ENCODE peak calls at places on chromosomes 11 and 22, in six cellular contexts. T is H1, S is K562, A is SK-N-SH, L is HepG2, K is GM12878. H is an unnamed sample.

GRCh38 chr11:36240746-36241295 is 48.4 kb downstream of the COMMD9 start:
- DNase-seq in T (no peak), S (no peak), A (peak), L (no peak), K (no peak), H (no peak)

GRCh38 chr11:113286001-113286400 is 28.4 kb upstream of the TTC12 start:
- DNase-seq in T (no peak), S (no peak), A (no peak), L (no peak), K (no peak), H (no peak)

GRCh38 chr22:37412445-37413250 is 14.6 kb downstream of the ELFN2 start:
- DNase-seq in T (no peak), S (no peak), A (no peak), L (no peak), K (no peak), H (no peak)

GRCh38 chr11:18172686-18173085 is at the start of gene MRGPRX4:
- DNase-seq in T (no peak), S (no peak), A (no peak), L (peak), K (no peak), H (no peak)

GRCh38 chr11:11171854-11172253 is 181.2 kb downstream of the CSNK2A3 start:
- DNase-seq in T (no peak), S (no peak), A (no peak), L (no peak), K (peak), H (no peak)

GRCh38 chr11:113473983-113474361 is 1.2 kb downstream of the DRD2 start:
- DNase-seq in T (no peak), S (no peak), A (no peak), L (no peak), K (no peak), H (no peak)

GRCh38 chr11:1012291-1012690 is 24.2 kb downstream of the MUC6 start:
- DNase-seq in T (no peak), S (no peak), A (no peak), L (no peak), K (no peak), H (no peak)

GRCh38 chr22:44753189-44754042 is 1.0 kb downstream of the ARHGAP8 start:
- DNase-seq in T (no peak), S (no peak), A (no peak), L (no peak), K (no peak), H (no peak)

GRCh38 chr11:9263840-9264380 is 1.2 kb downstream of the DENND5A start:
- DNase-seq in T (no peak), S (peak), A (peak), L (peak), K (peak), H (peak)

GRCh38 chr11:1761110-1761856 is 2.4 kb downstream of the CTSD start:
- DNase-seq in T (no peak), S (no peak), A (no peak), L (no peak), K (no peak), H (no peak)

GRCh38 chr22:23245045-23245798 is 64.9 kb downstream of the BCR start:
- DNase-seq in T (no peak), S (peak), A (no peak), L (no peak), K (no peak), H (no peak)

GRCh38 chr11:100810666-100811065 is 123.6 kb downstream of the ARHGAP42 start:
- DNase-seq in T (no peak), S (no peak), A (no peak), L (no peak), K (no peak), H (no peak)
- H3K27ac ChIP-seq in T (no peak), S (no peak), A (no peak), L (no peak), K (no peak), H (no peak)

GRCh38 chr11:70610561-70610960 is 212.2 kb downstream of the CTTN start:
- DNase-seq in T (no peak), S (no peak), A (peak), L (no peak), K (no peak), H (no peak)
- TF ChIP-seq GABPA in T (no peak), S (no peak), A (no peak), L (no peak), K (no peak), H (no peak)

DNA sequence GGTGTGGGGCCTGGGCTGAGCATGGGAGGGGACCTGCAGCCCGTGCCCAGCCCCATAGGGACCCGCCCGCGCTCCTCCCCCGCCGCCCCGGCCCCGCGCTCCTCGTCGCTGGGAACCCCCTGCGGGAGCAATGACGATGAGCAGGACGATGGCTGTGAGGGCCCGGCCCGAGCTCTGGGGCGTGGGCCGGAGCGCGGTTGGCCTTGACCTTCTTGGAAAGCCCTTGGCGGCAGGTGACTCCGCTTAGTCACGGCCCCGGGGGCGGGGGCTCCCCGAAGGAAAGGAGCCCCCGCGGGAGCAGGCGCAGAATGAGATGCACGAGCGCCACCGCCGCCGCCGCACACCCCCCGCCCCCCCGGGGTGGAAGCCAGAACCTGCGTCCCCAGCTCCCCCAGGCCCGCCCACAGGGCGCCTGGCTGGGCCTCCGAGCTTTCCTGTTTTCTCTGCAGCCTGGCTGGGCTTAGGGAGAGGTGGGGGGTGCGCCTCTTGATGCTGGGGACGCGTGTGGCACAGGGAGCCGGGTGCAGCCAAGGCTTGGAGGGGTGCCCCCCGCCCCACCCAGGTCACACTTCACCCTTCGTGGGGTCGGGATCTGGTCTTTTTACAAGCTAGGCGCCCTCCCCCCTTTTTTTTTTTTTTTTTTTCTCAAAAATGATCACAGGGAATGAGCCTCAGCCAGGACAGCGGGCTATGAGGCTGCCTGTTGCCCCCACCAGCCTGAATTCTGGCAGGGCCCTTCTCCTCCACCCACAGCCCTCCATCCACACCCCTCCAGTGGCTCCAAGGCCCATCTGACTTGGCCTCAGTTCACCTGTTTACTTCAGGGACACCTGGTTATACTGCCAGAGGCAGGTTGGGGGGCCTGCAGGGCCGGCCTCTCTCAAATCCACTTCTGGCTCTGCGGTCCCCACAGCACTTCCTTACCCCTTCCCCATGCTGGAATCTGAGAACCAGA is 17.9 kb downstream of the CRELD2 start:
- DNase-seq in T (peak), S (peak), A (peak), L (peak), K (peak), H (peak)
- TF ChIP-seq POLR2AphosphoS5 in T (no peak), S (no peak), A (no peak), L (no peak), K (no peak), H (no peak)

GRCh38 chr11:110251837-110252236 is 44.6 kb downstream of the RDX start:
- DNase-seq in T (no peak), S (no peak), A (no peak), L (no peak), K (no peak), H (no peak)

GRCh38 chr11:110243804-110244203 is 52.6 kb downstream of the RDX start:
- DNase-seq in T (no peak), S (no peak), A (no peak), L (no peak), K (no peak), H (no peak)

GRCh38 chr11:110250168-110250567 is 46.2 kb downstream of the RDX start:
- DNase-seq in T (no peak), S (no peak), A (no peak), L (no peak), K (no peak), H (no peak)

GRCh38 chr11:110253525-110253924 is 42.9 kb downstream of the RDX start:
- DNase-seq in T (no peak), S (no peak), A (no peak), L (no peak), K (no peak), H (no peak)

DNA sequence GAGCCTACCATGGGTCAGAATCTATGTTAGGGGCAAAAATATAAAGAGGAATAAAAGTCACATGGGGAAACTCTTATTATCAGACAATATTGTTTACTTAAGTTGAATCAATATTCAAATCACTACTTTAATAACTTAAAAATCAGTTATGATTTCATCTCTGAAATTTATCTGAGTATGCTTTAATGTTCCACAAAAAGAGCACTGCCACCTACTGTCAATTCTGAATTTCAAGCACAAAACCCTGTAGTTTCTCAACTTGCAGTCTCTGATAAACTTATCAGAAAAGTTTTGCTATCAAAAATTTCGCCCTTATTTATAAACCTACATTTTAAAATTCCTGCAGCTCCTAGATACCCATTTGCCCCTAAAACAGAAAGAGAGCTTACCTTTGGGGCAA is 47.3 kb downstream of the RDX start:
- DNase-seq in T (no peak), S (no peak), A (no peak), L (no peak), K (no peak), H (no peak)
- H3K27ac ChIP-seq in T (no peak), S (no peak), A (no peak), L (no peak), K (no peak), H (no peak)

H was measured in HL-60.